ENCODE peak calls at places on chromosomes 7 and 10, in eight cellular contexts. L is CD8-positive, alpha-beta T cell; C is CD4-positive, alpha-beta memory T cell; P is iPS DF 6.9; E is HCT116; O is aorta; N is stomach; R is dorsolateral prefrontal cortex. H is an unnamed sample.
A peak's percentile ranks its signal among the peaks of the same experiment; 100 is the strongest.

GRCh38 chr10:87750001-87750651 is 67.9 kb downstream of the ATAD1 start:
- DNase-seq in O (no peak), N (no peak), R (no peak), P (no peak), E (no peak), L (no peak), C (no peak), H (no peak)

GRCh38 chr10:35355971-35356724 is 19.8 kb downstream of the CCNY start:
- DNase-seq in R (no peak), C (no peak), E (no peak), O (no peak), N (no peak), P (no peak), L (no peak), H (no peak)

GRCh38 chr7:27247452-27248426 is 5.1 kb downstream of the EVX1 start:
- DNase-seq in R (no peak), E (no peak), L (no peak), O (no peak), P (no peak), N (no peak), C (no peak), H (no peak)

GRCh38 chr7:7934945-7935344 is 33.7 kb upstream of the GLCCI1 start:
- DNase-seq in N (no peak), R (no peak), C (no peak), E (no peak), P (no peak), O (no peak), L (no peak), H (no peak)

GRCh38 chr10:84213076-84213475 is 12.3 kb downstream of the LRIT2 start:
- DNase-seq in C (no peak), L (no peak), N (no peak), E (no peak), P (no peak), O (no peak), R (no peak), H (no peak)

GRCh38 chr7:51070163-51070562 is 246.4 kb downstream of the COBL start:
- DNase-seq in O (no peak), L (no peak), R (no peak), N (no peak), C (no peak), E (no peak), P (no peak), H (no peak)

GRCh38 chr10:80502621-80503583 is 34.8 kb upstream of the SH2D4B start:
- DNase-seq in L (no peak), C (no peak), E (no peak), N (peak; percentile 13), P (no peak), O (peak; percentile 46), R (peak; percentile 9), H (no peak)

GRCh38 chr10:79155301-79156081 is 86.7 kb downstream of the ZMIZ1 start:
- DNase-seq in L (no peak), O (no peak), N (no peak), R (no peak), C (no peak), P (no peak), E (no peak), H (no peak)

GRCh38 chr7:131504157-131504899 is 52.1 kb downstream of the PODXL start:
- DNase-seq in C (no peak), O (peak; percentile 51), L (no peak), R (no peak), E (no peak), N (no peak), P (no peak), H (no peak)

GRCh38 chr7:151917791-151918311 is 38.4 kb upstream of the GALNTL5 start:
- DNase-seq in C (no peak), E (no peak), P (no peak), N (no peak), R (no peak), O (no peak), L (no peak), H (no peak)

GRCh38 chr7:39749717-39750116 is 126.3 kb downstream of the RALA start:
- DNase-seq in C (no peak), O (no peak), N (no peak), P (no peak), L (no peak), E (no peak), R (no peak), H (no peak)

GRCh38 chr7:94907420-94908203 is at the start of gene PPP1R9A:
- DNase-seq in L (no peak), R (peak; percentile 74), C (no peak), O (peak; percentile 76), E (peak; percentile 21), P (no peak), N (peak; percentile 58), H (no peak)

GRCh38 chr10:47029181-47029971 is 118.1 kb downstream of the PTPN20 start:
- DNase-seq in P (no peak), L (no peak), O (peak; percentile 70), E (no peak), C (no peak), R (peak; percentile 31), N (peak; percentile 19), H (no peak)

GRCh38 chr10:61964059-61964709 is 62.7 kb downstream of the ARID5B start:
- DNase-seq in N (no peak), C (no peak), O (no peak), P (no peak), E (no peak), L (no peak), R (no peak), H (no peak)

GRCh38 chr10:110758898-110759297 is 112.8 kb upstream of the PDCD4 start:
- DNase-seq in P (no peak), E (no peak), N (no peak), C (no peak), O (no peak), R (no peak), L (no peak), H (no peak)

GRCh38 chr7:149459540-149460433 is 1.1 kb downstream of the ZNF777 start:
- DNase-seq in C (peak; percentile 9), L (no peak), N (no peak), E (no peak), O (no peak), P (no peak), R (no peak), H (peak; percentile 15)

GRCh38 chr7:31858051-31858450 is 171.0 kb downstream of the PPP1R17 start:
- DNase-seq in O (no peak), L (no peak), N (no peak), R (no peak), P (no peak), C (no peak), E (no peak), H (no peak)

GRCh38 chr10:132915411-132915810 is 27.0 kb downstream of the CFAP46 start:
- DNase-seq in E (no peak), L (no peak), R (peak; percentile 39), C (no peak), P (no peak), N (no peak), O (peak; percentile 71), H (no peak)

GRCh38 chr10:110864662-110865140 is 7.0 kb upstream of the PDCD4 start:
- DNase-seq in P (no peak), N (no peak), E (no peak), C (peak; percentile 91), O (no peak), L (peak; percentile 69), R (no peak), H (peak; percentile 57)

DNA sequence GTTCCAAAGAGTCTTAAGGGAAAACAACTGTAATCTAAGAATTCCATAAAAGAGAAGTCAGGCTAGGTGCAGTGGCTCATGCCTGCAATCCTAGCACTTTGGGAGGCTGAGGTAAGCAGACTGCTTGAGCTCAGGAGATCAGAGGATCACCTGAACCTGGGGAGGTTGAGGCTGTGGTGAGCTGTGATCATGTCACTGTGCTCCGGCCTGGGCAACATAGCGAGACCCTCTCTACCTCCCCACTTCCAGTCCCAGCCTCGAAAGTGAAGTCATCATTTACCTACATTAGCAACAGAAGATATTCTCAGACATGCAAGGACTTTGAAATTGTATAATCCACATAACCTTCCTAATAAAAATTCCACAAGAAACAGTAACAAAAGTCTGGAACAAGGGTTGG is 129.8 kb upstream of the DNAJB12 start:
- DNase-seq in L (no peak), C (no peak), P (no peak), R (no peak), N (no peak), O (no peak), E (no peak), H (no peak)
- H3K4me3 ChIP-seq in L (no peak overlapping the region), C (no peak overlapping the region), P (no peak overlapping the region), R (no peak overlapping the region), N (no peak overlapping the region), O (no peak overlapping the region), E (no peak overlapping the region), H (no peak overlapping the region)

DNA sequence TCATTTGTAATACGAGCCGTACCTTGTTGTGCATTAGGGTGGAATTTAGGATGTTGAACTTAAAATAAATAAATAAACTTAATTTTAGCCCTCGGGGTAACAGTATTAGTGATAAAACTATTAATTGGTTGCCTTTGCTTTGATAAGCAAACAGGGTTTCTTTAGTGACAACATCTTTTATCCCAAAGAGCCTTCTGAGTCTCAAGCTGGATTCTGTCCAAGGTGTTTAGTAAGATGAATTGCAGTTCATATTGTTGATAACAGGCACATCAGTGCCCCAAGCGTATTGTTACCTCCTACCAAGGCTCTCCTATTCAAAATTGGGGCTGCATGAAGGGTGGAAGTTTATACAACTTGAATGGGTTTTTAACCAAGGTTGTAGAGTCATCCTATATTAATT is 144.4 kb upstream of the CELF2 start:
- DNase-seq in P (no peak), N (no peak), R (no peak), O (no peak), C (no peak), L (no peak), E (no peak), H (no peak)
- H3K27ac ChIP-seq in P (no peak overlapping the region), N (peak overlapping the region; percentile 41), R (no peak overlapping the region), O (no peak overlapping the region), C (no peak overlapping the region), L (no peak overlapping the region), E (no peak overlapping the region), H (no peak overlapping the region)

GRCh38 chr7:157927313-157927925 is 590.6 kb downstream of the DNAJB6 start:
- DNase-seq in N (no peak), C (no peak), O (peak; percentile 16), P (no peak), R (no peak), L (peak; percentile 71), E (no peak), H (no peak)
- H3K4me3 ChIP-seq in N (no peak overlapping the region), C (no peak overlapping the region), O (no peak overlapping the region), P (no peak overlapping the region), R (no peak overlapping the region), L (peak overlapping the region; percentile 14), E (no peak overlapping the region), H (no peak overlapping the region)

DNA sequence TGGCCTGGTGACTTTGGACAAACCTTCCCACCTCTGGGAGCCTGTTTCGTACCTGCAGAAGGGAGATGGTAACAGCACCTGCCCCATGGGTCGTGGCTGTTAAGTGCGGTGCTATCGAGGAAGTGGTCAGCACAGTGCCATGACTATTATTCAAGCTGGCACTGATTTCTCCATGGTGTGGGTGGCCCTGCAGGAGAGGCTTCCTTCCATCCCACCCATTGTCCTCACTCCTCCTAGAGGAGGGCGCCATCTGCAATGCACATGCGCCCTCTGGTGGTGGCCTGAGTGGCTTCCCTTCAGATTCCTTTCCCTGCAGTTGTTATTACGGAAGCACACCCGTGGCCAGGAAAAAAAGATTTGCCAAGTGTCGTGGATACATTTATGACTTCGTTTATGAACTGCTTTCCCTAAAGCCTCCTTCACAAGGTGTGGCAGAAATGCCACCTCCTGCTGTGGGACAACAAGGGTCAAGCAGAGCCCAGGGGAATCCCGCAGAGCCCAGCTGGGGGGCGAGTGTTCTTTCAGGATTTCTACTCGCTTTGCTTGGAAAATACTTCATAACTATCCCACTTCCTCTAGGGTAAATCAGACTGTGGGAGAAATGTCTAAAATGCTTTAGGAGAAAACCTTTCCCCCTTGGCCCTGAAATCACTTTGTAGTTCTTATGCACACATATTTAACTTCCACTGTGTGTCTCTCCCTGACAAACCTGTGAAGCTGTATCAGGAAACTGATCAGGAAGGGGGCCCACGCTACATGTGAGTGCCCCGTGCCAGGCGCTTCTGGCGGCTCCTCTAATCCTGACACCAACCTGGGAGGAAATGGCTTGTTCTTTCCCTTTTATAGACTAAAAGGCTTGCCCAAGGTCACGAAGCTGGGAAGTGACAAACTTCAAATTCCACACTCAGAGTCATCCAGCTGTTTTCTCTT is 98.0 kb upstream of the ANLN start:
- DNase-seq in E (peak; percentile 59), L (peak; percentile 59), R (peak; percentile 87), N (peak; percentile 91), O (peak; percentile 96), C (peak; percentile 64), P (no peak), H (peak; percentile 54)
- H3K27ac ChIP-seq in E (peak overlapping the region; percentile 7), L (no peak overlapping the region), R (peak overlapping the region; percentile 77), N (peak overlapping the region; percentile 81), O (peak overlapping the region; percentile 87), C (no peak overlapping the region), P (no peak overlapping the region), H (no peak overlapping the region)